ENCODE peak calls at places on chromosome 1, in eight cellular contexts. One of them, this sample, is unnamed.

GRCh38 chr1:43781574-43781973 is 74.2 kb downstream of the ST3GAL3 start:
- DNase-seq in foreskin fibroblast: no peak
- DNase-seq in activated naive CD4-positive, alpha-beta T cell: no peak
- DNase-seq in endothelial cell: no peak
- DNase-seq in MCF 10A: no peak
- DNase-seq in stimulated activated CD8-positive, alpha-beta memory T cell treated with anti-CD3 and anti-CD28 coated beads, Interleukin-4, amount 100 ng/mL, for 1 hour: no peak
- DNase-seq in GM13976: no peak
- DNase-seq in brain microvascular endothelial cell: no peak
- DNase-seq in this sample: no peak

GRCh38 chr1:4699724-4700301 is 45.4 kb downstream of the AJAP1 start:
- DNase-seq in foreskin fibroblast: no peak
- DNase-seq in brain microvascular endothelial cell: peak; percentile 72
- DNase-seq in endothelial cell: no peak
- DNase-seq in stimulated activated CD8-positive, alpha-beta memory T cell treated with anti-CD3 and anti-CD28 coated beads, Interleukin-4, amount 100 ng/mL, for 1 hour: no peak
- DNase-seq in MCF 10A: no peak
- DNase-seq in GM13976: no peak
- DNase-seq in activated naive CD4-positive, alpha-beta T cell: no peak
- DNase-seq in this sample: peak; percentile 27

GRCh38 chr1:67333603-67334002 is 25.9 kb downstream of the IL12RB2 start:
- DNase-seq in stimulated activated CD8-positive, alpha-beta memory T cell treated with anti-CD3 and anti-CD28 coated beads, Interleukin-4, amount 100 ng/mL, for 1 hour: no peak
- DNase-seq in MCF 10A: no peak
- DNase-seq in brain microvascular endothelial cell: no peak
- DNase-seq in endothelial cell: no peak
- DNase-seq in foreskin fibroblast: no peak
- DNase-seq in GM13976: no peak
- DNase-seq in activated naive CD4-positive, alpha-beta T cell: no peak
- DNase-seq in this sample: no peak

GRCh38 chr1:32900371-32900955 is 726 bp downstream of the TMEM54 start:
- DNase-seq in foreskin fibroblast: no peak
- DNase-seq in stimulated activated CD8-positive, alpha-beta memory T cell treated with anti-CD3 and anti-CD28 coated beads, Interleukin-4, amount 100 ng/mL, for 1 hour: no peak
- DNase-seq in MCF 10A: no peak
- DNase-seq in activated naive CD4-positive, alpha-beta T cell: no peak
- DNase-seq in GM13976: no peak
- DNase-seq in brain microvascular endothelial cell: no peak
- DNase-seq in endothelial cell: no peak
- DNase-seq in this sample: no peak

GRCh38 chr1:210372931-210373627 is 44.4 kb downstream of the HHAT start:
- DNase-seq in endothelial cell: no peak
- DNase-seq in MCF 10A: no peak
- DNase-seq in GM13976: no peak
- DNase-seq in foreskin fibroblast: no peak
- DNase-seq in activated naive CD4-positive, alpha-beta T cell: no peak
- DNase-seq in stimulated activated CD8-positive, alpha-beta memory T cell treated with anti-CD3 and anti-CD28 coated beads, Interleukin-4, amount 100 ng/mL, for 1 hour: no peak
- DNase-seq in brain microvascular endothelial cell: no peak
- DNase-seq in this sample: no peak

GRCh38 chr1:219467524-219467923 is 145.4 kb downstream of the ZC3H11B start:
- DNase-seq in GM13976: no peak
- DNase-seq in brain microvascular endothelial cell: no peak
- DNase-seq in activated naive CD4-positive, alpha-beta T cell: no peak
- DNase-seq in MCF 10A: no peak
- DNase-seq in stimulated activated CD8-positive, alpha-beta memory T cell treated with anti-CD3 and anti-CD28 coated beads, Interleukin-4, amount 100 ng/mL, for 1 hour: no peak
- DNase-seq in foreskin fibroblast: no peak
- DNase-seq in endothelial cell: no peak
- DNase-seq in this sample: no peak

GRCh38 chr1:31855038-31855845 is 39.4 kb upstream of the SPOCD1 start:
- DNase-seq in MCF 10A: peak; percentile 13
- DNase-seq in foreskin fibroblast: peak; percentile 51
- DNase-seq in stimulated activated CD8-positive, alpha-beta memory T cell treated with anti-CD3 and anti-CD28 coated beads, Interleukin-4, amount 100 ng/mL, for 1 hour: no peak
- DNase-seq in activated naive CD4-positive, alpha-beta T cell: no peak
- DNase-seq in GM13976: no peak
- DNase-seq in brain microvascular endothelial cell: peak; percentile 34
- DNase-seq in endothelial cell: no peak
- DNase-seq in this sample: no peak

GRCh38 chr1:206803221-206803730 is 31.0 kb upstream of the IL10 start:
- DNase-seq in foreskin fibroblast: no peak
- DNase-seq in activated naive CD4-positive, alpha-beta T cell: no peak
- DNase-seq in endothelial cell: no peak
- DNase-seq in brain microvascular endothelial cell: no peak
- DNase-seq in GM13976: peak; percentile 67
- DNase-seq in MCF 10A: no peak
- DNase-seq in stimulated activated CD8-positive, alpha-beta memory T cell treated with anti-CD3 and anti-CD28 coated beads, Interleukin-4, amount 100 ng/mL, for 1 hour: peak; percentile 47
- DNase-seq in this sample: no peak

GRCh38 chr1:61133048-61134019 is 51.0 kb downstream of the NFIA start:
- DNase-seq in MCF 10A: no peak
- DNase-seq in GM13976: no peak
- DNase-seq in foreskin fibroblast: no peak
- DNase-seq in brain microvascular endothelial cell: no peak
- DNase-seq in stimulated activated CD8-positive, alpha-beta memory T cell treated with anti-CD3 and anti-CD28 coated beads, Interleukin-4, amount 100 ng/mL, for 1 hour: no peak
- DNase-seq in endothelial cell: no peak
- DNase-seq in activated naive CD4-positive, alpha-beta T cell: no peak
- DNase-seq in this sample: no peak

GRCh38 chr1:41383094-41383852 is 22.0 kb downstream of the FOXO6 start:
- DNase-seq in foreskin fibroblast: peak; percentile 45
- DNase-seq in stimulated activated CD8-positive, alpha-beta memory T cell treated with anti-CD3 and anti-CD28 coated beads, Interleukin-4, amount 100 ng/mL, for 1 hour: no peak
- DNase-seq in activated naive CD4-positive, alpha-beta T cell: no peak
- DNase-seq in endothelial cell: no peak
- DNase-seq in MCF 10A: no peak
- DNase-seq in GM13976: no peak
- DNase-seq in brain microvascular endothelial cell: peak; percentile 46
- DNase-seq in this sample: no peak

GRCh38 chr1:246482780-246483179 is 24.3 kb downstream of the SMYD3 start:
- DNase-seq in endothelial cell: no peak
- DNase-seq in brain microvascular endothelial cell: no peak
- DNase-seq in GM13976: no peak
- DNase-seq in foreskin fibroblast: no peak
- DNase-seq in MCF 10A: no peak
- DNase-seq in activated naive CD4-positive, alpha-beta T cell: no peak
- DNase-seq in stimulated activated CD8-positive, alpha-beta memory T cell treated with anti-CD3 and anti-CD28 coated beads, Interleukin-4, amount 100 ng/mL, for 1 hour: no peak
- DNase-seq in this sample: no peak

GRCh38 chr1:171484760-171485374 is 463 bp upstream of the PRRC2C start:
- DNase-seq in MCF 10A: no peak
- DNase-seq in endothelial cell: no peak
- DNase-seq in foreskin fibroblast: peak; percentile 7
- DNase-seq in stimulated activated CD8-positive, alpha-beta memory T cell treated with anti-CD3 and anti-CD28 coated beads, Interleukin-4, amount 100 ng/mL, for 1 hour: no peak
- DNase-seq in brain microvascular endothelial cell: no peak
- DNase-seq in activated naive CD4-positive, alpha-beta T cell: no peak
- DNase-seq in GM13976: peak; percentile 58
- DNase-seq in this sample: no peak

GRCh38 chr1:166391677-166392076 is 224.9 kb upstream of the FAM78B start:
- DNase-seq in stimulated activated CD8-positive, alpha-beta memory T cell treated with anti-CD3 and anti-CD28 coated beads, Interleukin-4, amount 100 ng/mL, for 1 hour: no peak
- DNase-seq in activated naive CD4-positive, alpha-beta T cell: no peak
- DNase-seq in brain microvascular endothelial cell: no peak
- DNase-seq in foreskin fibroblast: no peak
- DNase-seq in GM13976: no peak
- DNase-seq in endothelial cell: no peak
- DNase-seq in MCF 10A: no peak
- DNase-seq in this sample: no peak

GRCh38 chr1:85125891-85126290 is 74.9 kb downstream of the SYDE2 start:
- DNase-seq in activated naive CD4-positive, alpha-beta T cell: no peak
- DNase-seq in endothelial cell: no peak
- DNase-seq in stimulated activated CD8-positive, alpha-beta memory T cell treated with anti-CD3 and anti-CD28 coated beads, Interleukin-4, amount 100 ng/mL, for 1 hour: no peak
- DNase-seq in brain microvascular endothelial cell: no peak
- DNase-seq in foreskin fibroblast: no peak
- DNase-seq in MCF 10A: no peak
- DNase-seq in GM13976: no peak
- DNase-seq in this sample: no peak

GRCh38 chr1:94808682-94809081 is 11.5 kb upstream of the SLC44A3 start:
- DNase-seq in MCF 10A: no peak
- DNase-seq in activated naive CD4-positive, alpha-beta T cell: no peak
- DNase-seq in GM13976: no peak
- DNase-seq in endothelial cell: no peak
- DNase-seq in brain microvascular endothelial cell: no peak
- DNase-seq in stimulated activated CD8-positive, alpha-beta memory T cell treated with anti-CD3 and anti-CD28 coated beads, Interleukin-4, amount 100 ng/mL, for 1 hour: no peak
- DNase-seq in foreskin fibroblast: no peak
- DNase-seq in this sample: no peak

This sample was measured in GM04503.